ENCODE peak calls at places on chromosomes 11 and 22, in nine cellular contexts. A is GM23338, R is HCT116, C is HL-60, B is SK-N-SH, K is Panc1, Z is HepG2, O is K562, Y is GM12878. G is an unnamed sample.

GRCh38 chr22:23832226-23833016 is 6.4 kb downstream of the DERL3 start:
- DNase-seq in Y (no peak), K (no peak), Z (no peak), B (peak; percentile 69), R (no peak), C (no peak), A (no peak), O (no peak), G (no peak)

GRCh38 chr11:45651841-45652745 is 13.3 kb downstream of the CHST1 start:
- DNase-seq in Z (no peak), K (no peak), A (no peak), O (no peak), R (no peak), B (peak; percentile 17), C (no peak), Y (no peak), G (no peak)

GRCh38 chr22:39463931-39464390 is 7.1 kb downstream of the MGAT3 start:
- DNase-seq in Y (no peak), K (no peak), Z (no peak), R (no peak), O (no peak), C (no peak), B (no peak), A (no peak), G (no peak)

GRCh38 chr22:28920757-28921584 is 37.6 kb downstream of the ZNRF3 start:
- DNase-seq in Z (peak; percentile 97), B (no peak), O (no peak), A (peak; percentile 30), R (no peak), K (no peak), C (no peak), Y (peak; percentile 52), G (no peak)

GRCh38 chr22:38465673-38466490 is 2.0 kb upstream of the KDELR3 start:
- DNase-seq in C (no peak), Z (no peak), Y (no peak), K (no peak), O (no peak), A (no peak), B (no peak), R (no peak), G (no peak)

GRCh38 chr11:17263803-17264202 is 12.7 kb upstream of the NUCB2 start:
- DNase-seq in R (no peak), C (no peak), Y (no peak), Z (no peak), O (peak; percentile 4), K (no peak), B (no peak), A (no peak), G (no peak)

GRCh38 chr11:20084921-20085814 is 75.1 kb downstream of the DBX1 start:
- DNase-seq in R (no peak), Z (peak; percentile 90), A (peak; percentile 34), C (no peak), O (no peak), K (no peak), B (no peak), Y (no peak), G (no peak)

GRCh38 chr22:49599691-49600451 is 227.8 kb downstream of the BRD1 start:
- DNase-seq in K (no peak), C (no peak), A (no peak), B (no peak), O (no peak), Y (no peak), Z (no peak), R (no peak), G (no peak)

GRCh38 chr22:49155809-49156580 is 671.7 kb downstream of the BRD1 start:
- DNase-seq in R (no peak), Z (no peak), O (no peak), B (peak; percentile 54), A (no peak), Y (no peak), K (no peak), C (no peak), G (no peak)

GRCh38 chr11:77966338-77966737 is 28.1 kb downstream of the INTS4 start:
- DNase-seq in A (no peak), Y (no peak), C (no peak), Z (no peak), B (no peak), R (no peak), O (no peak), K (no peak), G (no peak)

GRCh38 chr11:113667801-113668200 is 38.3 kb downstream of the TMPRSS5 start:
- DNase-seq in B (no peak), R (no peak), A (no peak), O (no peak), Z (no peak), K (no peak), Y (no peak), C (no peak), G (no peak)

GRCh38 chr11:113673566-113674396 is 32.3 kb downstream of the TMPRSS5 start:
- DNase-seq in R (no peak), K (no peak), A (no peak), B (no peak), C (no peak), Y (no peak), O (no peak), Z (no peak), G (no peak)

GRCh38 chr11:113670149-113670829 is 35.8 kb downstream of the TMPRSS5 start:
- DNase-seq in Z (no peak), R (no peak), B (no peak), O (no peak), A (no peak), C (no peak), K (no peak), Y (no peak), G (no peak)

GRCh38 chr11:113668255-113668654 is 37.9 kb downstream of the TMPRSS5 start:
- DNase-seq in R (no peak), C (no peak), A (no peak), B (no peak), Z (no peak), K (no peak), O (no peak), Y (no peak), G (no peak)

DNA sequence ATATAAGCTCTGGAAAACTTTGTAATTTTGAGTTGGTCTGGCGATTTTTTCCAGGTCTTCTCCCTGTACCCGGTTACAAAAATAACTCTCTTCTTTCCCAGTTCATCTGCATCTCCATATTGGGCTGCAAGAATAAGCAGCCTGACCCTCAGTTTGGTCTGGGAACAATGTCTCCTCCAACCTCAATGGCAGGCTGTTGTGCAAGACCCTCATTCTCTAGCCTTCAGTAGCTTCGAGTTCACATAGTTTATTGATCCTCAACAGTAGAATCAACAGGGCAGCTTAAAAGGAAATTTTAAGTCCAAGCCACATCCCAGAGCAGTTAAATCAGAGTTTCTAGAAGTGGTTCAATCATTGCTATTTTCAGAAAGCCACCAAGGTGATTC is 35.3 kb downstream of the TMPRSS5 start:
- DNase-seq in B (no peak), K (no peak), Z (no peak), O (no peak), Y (no peak), C (no peak), A (no peak), R (no peak), G (no peak)
- TF ChIP-seq REST in B (no peak), K (no peak), Z (no peak), O (no peak), Y (no peak), C (no peak), A (no peak), R (no peak), G (no peak)

GRCh38 chr11:116725434-116726221 is 47.2 kb downstream of the BUD13 start:
- DNase-seq in B (no peak), Y (no peak), C (no peak), K (no peak), O (no peak), A (peak; percentile 32), R (no peak), Z (no peak), G (no peak)
- TF ChIP-seq REST in B (no peak), Y (no peak), C (no peak), K (no peak), O (no peak), A (no peak), R (no peak), Z (no peak), G (no peak)

GRCh38 chr11:86138958-86139357 is 70.1 kb upstream of the PICALM start:
- DNase-seq in R (no peak), B (no peak), A (no peak), Z (no peak), Y (peak; percentile 84), K (no peak), O (no peak), C (peak; percentile 78), G (no peak)
- TF ChIP-seq REST in R (no peak), B (no peak), A (no peak), Z (no peak), Y (no peak), K (no peak), O (no peak), C (no peak), G (no peak)

DNA sequence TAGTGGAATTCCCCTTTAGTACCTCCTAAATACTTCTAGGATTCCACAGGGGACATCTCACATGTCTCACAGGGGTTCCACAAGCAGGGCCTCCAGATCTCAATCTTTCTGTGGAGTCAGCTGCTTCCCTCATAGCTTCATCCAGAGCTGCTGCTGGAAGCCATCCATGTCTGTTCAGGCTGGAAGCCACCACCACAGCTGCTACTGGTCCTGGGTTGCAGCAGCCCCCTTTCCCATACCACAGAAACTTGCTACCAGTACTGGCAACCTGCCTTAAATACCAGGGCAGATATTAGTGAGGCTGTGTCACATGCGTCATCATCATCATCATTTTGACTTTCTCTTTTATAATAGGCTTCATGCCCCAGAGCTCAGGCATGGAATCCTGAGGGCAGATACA is 242.7 kb upstream of the NCAM1 start:
- DNase-seq in R (no peak), B (no peak), Z (no peak), C (no peak), Y (no peak), A (no peak), O (no peak), K (no peak), G (no peak)
- TF ChIP-seq REST in R (no peak), B (no peak), Z (no peak), C (no peak), Y (no peak), A (no peak), O (no peak), K (no peak), G (no peak)

GRCh38 chr11:112563808-112564207 is 303.1 kb upstream of the PLET1 start:
- DNase-seq in B (no peak), Z (no peak), O (no peak), C (no peak), Y (no peak), A (no peak), K (no peak), R (no peak), G (no peak)

GRCh38 chr11:112570335-112570734 is 309.7 kb upstream of the PLET1 start:
- DNase-seq in C (no peak), K (no peak), R (no peak), B (peak; percentile 45), O (no peak), Z (no peak), Y (no peak), A (no peak), G (no peak)

GRCh38 chr11:112558691-112559090 is 298.0 kb upstream of the PLET1 start:
- DNase-seq in A (no peak), R (no peak), O (no peak), C (no peak), K (no peak), B (no peak), Y (no peak), Z (no peak), G (no peak)

GRCh38 chr11:112564228-112564955 is 303.7 kb upstream of the PLET1 start:
- DNase-seq in Z (peak; percentile 11), A (no peak), O (no peak), B (no peak), K (no peak), C (no peak), Y (no peak), R (no peak), G (no peak)
- TF ChIP-seq REST in Z (no peak), A (no peak), O (no peak), B (no peak), K (no peak), C (no peak), Y (no peak), R (no peak), G (no peak)

G was measured in A549.